ENCODE peak calls at places on chromosome 14, in ten cellular contexts. S, C, R, G, N, X, Q, F, K and U are unnamed samples.

GRCh38 chr14:21825845-21826244 is 152.2 kb upstream of the OR4E1 start:
- DNase-seq in S (no peak), C (no peak), R (no peak), G (no peak), N (no peak), X (no peak), Q (no peak), F (no peak), K (no peak), U (no peak)

GRCh38 chr14:23631702-23632460 is 4.3 kb upstream of the DHRS2 start:
- DNase-seq in S (peak), C (peak), R (no peak), G (peak), N (peak), X (peak), Q (peak), F (peak), K (peak), U (peak)

GRCh38 chr14:20878695-20879094 is 12.5 kb upstream of the RNASE3 start:
- DNase-seq in S (no peak), C (no peak), R (no peak), G (no peak), N (no peak), X (no peak), Q (no peak), F (no peak), K (no peak), U (no peak)

GRCh38 chr14:101250948-101251811 is 310.1 kb upstream of the DIO3 start:
- DNase-seq in S (no peak), C (no peak), R (no peak), G (no peak), N (no peak), X (peak), Q (no peak), F (no peak), K (no peak), U (no peak)

GRCh38 chr14:20350860-20351259 is 7.4 kb downstream of the PARP2 start:
- DNase-seq in S (no peak), C (no peak), R (no peak), G (peak), N (no peak), X (no peak), Q (no peak), F (no peak), K (peak), U (no peak)

GRCh38 chr14:67541448-67542387 is 8.6 kb downstream of the PLEKHH1 start:
- DNase-seq in S (peak), C (no peak), R (no peak), G (peak), N (no peak), X (peak), Q (peak), F (peak), K (no peak), U (no peak)

GRCh38 chr14:74913986-74914573 is 9.0 kb downstream of the RPS6KL1 start:
- DNase-seq in S (peak), C (peak), R (no peak), G (peak), N (no peak), X (no peak), Q (peak), F (peak), K (peak), U (peak)

GRCh38 chr14:72457641-72458040 is 436.3 kb downstream of the DPF3 start:
- DNase-seq in S (no peak), C (no peak), R (no peak), G (no peak), N (no peak), X (no peak), Q (no peak), F (no peak), K (peak), U (no peak)

GRCh38 chr14:99514552-99515300 is 33.5 kb downstream of the CCNK start:
- DNase-seq in S (no peak), C (no peak), R (no peak), G (no peak), N (no peak), X (peak), Q (no peak), F (peak), K (no peak), U (no peak)

GRCh38 chr14:86936556-86936955 is 1056.4 kb downstream of the GALC start:
- DNase-seq in S (no peak), C (no peak), R (no peak), G (no peak), N (no peak), X (no peak), Q (no peak), F (no peak), K (no peak), U (no peak)

GRCh38 chr14:71803539-71804260 is 128.5 kb upstream of the RGS6 start:
- DNase-seq in S (no peak), C (no peak), R (no peak), G (peak), N (no peak), X (no peak), Q (no peak), F (no peak), K (peak), U (no peak)

GRCh38 chr14:103535081-103535890 is 6.3 kb downstream of the TRMT61A start:
- DNase-seq in S (no peak), C (no peak), R (no peak), G (peak), N (no peak), X (no peak), Q (peak), F (no peak), K (no peak), U (no peak)
- TF ChIP-seq POLR2A in S (no peak), C (no peak), R (no peak), G (no peak), N (no peak), X (no peak), Q (no peak), F (no peak), K (no peak), U (no peak)

GRCh38 chr14:90960818-90961217 is 99.6 kb downstream of the RPS6KA5 start:
- DNase-seq in S (no peak), C (no peak), R (no peak), G (no peak), N (no peak), X (no peak), Q (no peak), F (no peak), K (no peak), U (no peak)

GRCh38 chr14:90959344-90959743 is 101.1 kb downstream of the RPS6KA5 start:
- DNase-seq in S (no peak), C (no peak), R (no peak), G (no peak), N (no peak), X (no peak), Q (no peak), F (no peak), K (no peak), U (no peak)

GRCh38 chr14:90965765-90966164 is 94.7 kb downstream of the RPS6KA5 start:
- DNase-seq in S (no peak), C (no peak), R (no peak), G (no peak), N (no peak), X (no peak), Q (no peak), F (no peak), K (no peak), U (no peak)

GRCh38 chr14:90963343-90963742 is 97.1 kb downstream of the RPS6KA5 start:
- DNase-seq in S (no peak), C (no peak), R (no peak), G (no peak), N (no peak), X (no peak), Q (no peak), F (no peak), K (no peak), U (no peak)

GRCh38 chr14:90962505-90962904 is 97.9 kb downstream of the RPS6KA5 start:
- DNase-seq in S (no peak), C (no peak), R (no peak), G (no peak), N (no peak), X (no peak), Q (no peak), F (no peak), K (no peak), U (no peak)
- TF ChIP-seq POLR2A in S (no peak), C (no peak), R (no peak), G (no peak), N (no peak), X (no peak), Q (no peak), F (no peak), K (no peak), U (no peak)

DNA sequence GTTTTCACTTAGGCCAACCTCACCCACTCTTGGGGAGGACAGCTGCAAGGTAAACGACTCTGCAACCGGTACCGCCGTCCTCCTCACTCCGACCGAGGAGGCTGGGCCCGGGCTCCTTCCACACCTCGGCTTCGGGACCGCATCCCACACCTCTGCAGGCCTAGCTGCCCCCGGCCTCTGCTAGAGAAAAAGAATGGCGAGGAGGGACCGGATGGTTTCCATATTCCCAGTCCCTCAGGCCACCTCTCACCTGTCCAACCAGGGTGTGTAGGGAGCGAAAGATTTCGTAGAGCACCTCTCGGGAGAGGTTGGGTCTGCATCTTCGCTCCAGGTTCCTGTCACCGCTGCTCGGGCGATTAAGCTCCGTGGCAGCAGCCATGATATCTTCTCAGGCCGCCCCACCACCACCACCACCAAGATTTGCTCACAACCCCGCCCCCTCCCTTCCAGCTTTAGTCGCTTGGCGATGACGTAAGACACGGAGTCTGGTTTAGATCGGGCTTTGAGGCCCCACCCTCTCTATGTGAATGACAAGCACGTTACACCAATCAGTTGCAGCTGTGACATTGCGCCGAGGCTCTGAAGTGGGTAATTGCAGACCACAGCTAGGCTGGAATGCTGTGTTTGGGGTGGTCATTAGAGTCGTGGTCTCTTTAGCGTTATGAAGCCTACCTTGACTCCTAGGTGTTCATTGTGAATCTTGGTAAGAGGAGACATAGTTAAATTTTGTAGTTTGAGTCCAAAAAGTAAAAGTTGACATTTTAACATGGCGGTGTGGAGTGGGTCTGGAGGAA is at the start of gene MBIP:
- DNase-seq in S (peak), C (peak), R (peak), G (peak), N (peak), X (peak), Q (peak), F (peak), K (peak), U (peak)
- TF ChIP-seq POLR2A in S (no peak), C (no peak), R (peak), G (peak), N (peak), X (peak), Q (peak), F (peak), K (peak), U (peak)

GRCh38 chr14:64945431-64945830 is 2.9 kb upstream of the GPX2 start:
- DNase-seq in S (no peak), C (no peak), R (no peak), G (no peak), N (no peak), X (no peak), Q (no peak), F (no peak), K (no peak), U (no peak)

GRCh38 chr14:64948612-64949210 is 6.2 kb upstream of the GPX2 start:
- DNase-seq in S (no peak), C (no peak), R (no peak), G (no peak), N (no peak), X (no peak), Q (no peak), F (peak), K (no peak), U (no peak)

GRCh38 chr14:64950889-64951288 is 8.3 kb upstream of the GPX2 start:
- DNase-seq in S (no peak), C (peak), R (no peak), G (no peak), N (no peak), X (no peak), Q (no peak), F (peak), K (no peak), U (no peak)

GRCh38 chr14:64946310-64947045 is 3.9 kb upstream of the GPX2 start:
- DNase-seq in S (no peak), C (no peak), R (no peak), G (no peak), N (no peak), X (no peak), Q (no peak), F (no peak), K (no peak), U (no peak)

GRCh38 chr14:64947710-64948611 is 5.4 kb upstream of the GPX2 start:
- DNase-seq in S (no peak), C (peak), R (no peak), G (no peak), N (no peak), X (peak), Q (no peak), F (peak), K (no peak), U (no peak)
- TF ChIP-seq POLR2A in S (no peak), C (no peak), R (no peak), G (no peak), N (no peak), X (no peak), Q (no peak), F (no peak), K (no peak), U (no peak)

GRCh38 chr14:50670196-50670875 is 2.2 kb upstream of the SAV1 start:
- DNase-seq in S (no peak), C (no peak), R (no peak), G (no peak), N (no peak), X (no peak), Q (no peak), F (no peak), K (peak), U (no peak)
- TF ChIP-seq POLR2A in S (no peak), C (no peak), R (no peak), G (no peak), N (no peak), X (no peak), Q (no peak), F (no peak), K (no peak), U (no peak)

DNA sequence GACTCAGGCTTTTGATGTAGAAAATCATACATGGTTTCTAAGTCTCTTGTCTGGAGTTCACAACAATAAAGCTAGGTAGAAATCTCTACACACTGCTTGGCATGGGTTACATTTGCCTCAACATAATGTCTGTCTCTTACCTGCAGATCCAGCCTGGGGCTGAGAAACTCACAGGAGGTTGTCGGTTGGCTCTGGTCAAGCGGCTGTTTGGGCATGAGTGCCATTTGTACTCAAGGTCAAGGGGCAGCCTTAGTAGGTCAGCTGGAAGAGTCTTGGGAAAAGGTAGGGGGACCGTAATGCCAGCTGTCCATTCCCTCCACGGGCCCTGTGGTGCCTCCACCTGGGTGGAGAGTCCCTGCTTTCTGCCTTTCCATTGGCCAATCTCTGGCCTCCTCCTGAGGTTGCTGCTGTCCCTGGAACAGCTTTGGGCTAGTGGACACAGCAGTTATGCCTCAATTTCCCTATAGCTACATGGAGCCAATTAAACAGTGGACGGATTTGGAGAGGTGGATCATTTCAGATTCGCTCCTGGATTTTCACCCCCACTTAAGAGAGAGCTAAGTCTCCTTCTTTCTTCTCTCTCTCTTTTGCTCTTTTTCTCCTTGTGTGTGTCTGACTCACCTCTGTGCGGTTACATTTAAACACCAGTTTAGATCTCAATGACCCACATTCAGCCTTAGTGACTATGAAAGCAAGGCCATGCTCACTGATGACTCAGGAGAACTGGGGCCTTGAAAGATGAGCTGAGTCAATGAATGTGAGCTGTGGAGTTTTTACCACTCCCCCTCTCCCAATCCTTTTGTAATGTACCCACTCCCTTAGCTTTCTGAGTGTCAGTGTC is 132.8 kb upstream of the HIF1A start:
- DNase-seq in S (no peak), C (no peak), R (no peak), G (peak), N (no peak), X (no peak), Q (no peak), F (no peak), K (peak), U (no peak)
- TF ChIP-seq POLR2A in S (no peak), C (no peak), R (no peak), G (peak), N (no peak), X (no peak), Q (no peak), F (no peak), K (no peak), U (no peak)

GRCh38 chr14:69191340-69192111 is at the start of gene EXD2:
- DNase-seq in S (peak), C (peak), R (peak), G (peak), N (peak), X (peak), Q (peak), F (peak), K (peak), U (peak)
- TF ChIP-seq POLR2A in S (no peak), C (no peak), R (peak), G (peak), N (peak), X (peak), Q (no peak), F (no peak), K (no peak), U (peak)

GRCh38 chr14:77962731-77963520 is 163.0 kb downstream of the ADCK1 start:
- DNase-seq in S (no peak), C (no peak), R (no peak), G (no peak), N (no peak), X (no peak), Q (no peak), F (no peak), K (no peak), U (no peak)
- TF ChIP-seq POLR2A in S (no peak), C (no peak), R (no peak), G (no peak), N (no peak), X (no peak), Q (no peak), F (no peak), K (no peak), U (no peak)